ENCODE peak calls at places on chromosomes 7 and 10, in eight cellular contexts. H, G, B, W, J, K, Q and U are unnamed samples. For H3K4me1, the result is how much of the 10 kb centered on the place peaks cover.

GRCh38 chr10:11016959-11017574 is 605 bp upstream of the CELF2 start:
- DNase-seq in G (no peak), J (no peak), B (no peak), Q (no peak), K (no peak), H (no peak), W (no peak), U (no peak)

GRCh38 chr10:99339077-99339476 is 9.9 kb downstream of the CNNM1 start:
- DNase-seq in G (no peak), B (no peak), H (no peak), J (no peak), K (no peak), Q (no peak), W (no peak), U (no peak)

GRCh38 chr7:94655562-94655883 is 410 bp downstream of the SGCE start:
- DNase-seq in Q (peak), H (peak), W (no peak), J (no peak), G (no peak), B (no peak), K (no peak), U (no peak)

GRCh38 chr10:83544049-83544448 is 595.3 kb upstream of the GHITM start:
- DNase-seq in Q (peak), W (no peak), K (no peak), J (no peak), H (no peak), B (no peak), G (no peak), U (no peak)

GRCh38 chr7:84529480-84530205 is 335.1 kb upstream of the SEMA3A start:
- DNase-seq in W (no peak), G (peak), Q (no peak), J (no peak), K (no peak), H (no peak), B (no peak), U (no peak)

GRCh38 chr10:128316327-128316726 is 190.1 kb upstream of the MKI67 start:
- DNase-seq in H (no peak), J (no peak), B (no peak), K (no peak), W (no peak), G (no peak), Q (no peak), U (no peak)

GRCh38 chr10:119541046-119541445 is 1.5 kb downstream of the RGS10 start:
- DNase-seq in G (no peak), Q (no peak), K (no peak), H (no peak), B (no peak), W (no peak), J (no peak), U (no peak)

GRCh38 chr7:69438584-69438983 is 159.7 kb upstream of the AUTS2 start:
- DNase-seq in K (no peak), G (no peak), H (no peak), B (no peak), W (no peak), Q (no peak), J (no peak), U (no peak)

GRCh38 chr7:132400667-132401142 is 175.6 kb downstream of the PLXNA4 start:
- DNase-seq in B (no peak), W (no peak), H (no peak), J (peak), G (no peak), K (no peak), Q (no peak), U (no peak)

GRCh38 chr7:135501402-135501801 is 8.5 kb downstream of the CNOT4 start:
- DNase-seq in J (no peak), H (no peak), W (no peak), B (no peak), K (no peak), Q (no peak), G (no peak), U (no peak)

GRCh38 chr10:71357792-71358265 is 38.8 kb downstream of the SLC29A3 start:
- DNase-seq in G (no peak), K (no peak), J (no peak), Q (no peak), W (no peak), H (peak), B (no peak), U (no peak)

GRCh38 chr10:103493911-103494877 is 689 bp downstream of the NEURL1 start:
- DNase-seq in W (no peak), B (no peak), Q (peak), K (no peak), G (peak), J (no peak), H (peak), U (no peak)

GRCh38 chr10:74282151-74282852 is 131.3 kb downstream of the ADK start:
- DNase-seq in W (no peak), K (no peak), Q (no peak), B (no peak), J (no peak), H (no peak), G (no peak), U (no peak)

GRCh38 chr10:8873310-8873709 is 818.8 kb downstream of the GATA3 start:
- DNase-seq in B (no peak), W (no peak), J (no peak), G (no peak), Q (no peak), H (no peak), K (no peak), U (no peak)

GRCh38 chr10:70295946-70296345 is 12.1 kb upstream of the NPFFR1 start:
- DNase-seq in K (no peak), G (no peak), W (no peak), J (no peak), Q (no peak), H (no peak), B (no peak), U (no peak)

GRCh38 chr10:4767033-4767814 is 58.8 kb upstream of the AKR1E2 start:
- DNase-seq in Q (peak), B (no peak), H (peak), W (no peak), G (no peak), J (no peak), K (no peak), U (no peak)

GRCh38 chr7:91251877-91252276 is 12.4 kb upstream of the FZD1 start:
- DNase-seq in B (no peak), Q (no peak), K (no peak), J (no peak), G (no peak), H (no peak), W (no peak), U (no peak)

GRCh38 chr10:20007426-20007825 is 191.2 kb downstream of the PLXDC2 start:
- DNase-seq in H (no peak), J (no peak), K (no peak), Q (no peak), W (no peak), B (no peak), G (no peak), U (no peak)

GRCh38 chr10:124728071-124728829 is 15.9 kb downstream of the FAM53B start:
- DNase-seq in B (no peak), Q (no peak), G (no peak), K (peak), J (peak), W (peak), H (peak), U (peak)
- H3K4me3 ChIP-seq in B (no peak), Q (no peak), G (no peak), K (no peak), J (no peak), W (no peak), H (no peak), U (peak)

GRCh38 chr7:44311561-44312495 is 13.6 kb downstream of the CAMK2B start:
- DNase-seq in Q (no peak), G (no peak), B (no peak), K (peak), W (no peak), H (no peak), J (peak), U (no peak)
- H3K4me1 ChIP-seq in Q (under half), G (under half), B (under half), K (under half), W (under half), H (under half), J (under half), U (under half)

GRCh38 chr10:117420768-117421167 is 45.5 kb upstream of the PDZD8 start:
- DNase-seq in G (no peak), B (no peak), J (no peak), H (no peak), W (no peak), Q (no peak), K (no peak), U (no peak)

GRCh38 chr10:117425908-117426566 is 50.8 kb upstream of the PDZD8 start:
- DNase-seq in B (no peak), H (no peak), J (no peak), G (no peak), K (no peak), W (no peak), Q (no peak), U (no peak)

GRCh38 chr10:117424171-117424570 is 48.9 kb upstream of the PDZD8 start:
- DNase-seq in J (no peak), W (no peak), G (no peak), Q (no peak), K (no peak), H (no peak), B (no peak), U (no peak)

GRCh38 chr10:117421985-117422384 is 46.7 kb upstream of the PDZD8 start:
- DNase-seq in K (no peak), J (no peak), G (no peak), H (no peak), Q (no peak), B (no peak), W (no peak), U (no peak)

GRCh38 chr10:117424789-117425649 is 49.8 kb upstream of the PDZD8 start:
- DNase-seq in K (no peak), J (no peak), B (no peak), Q (peak), H (no peak), W (no peak), G (no peak), U (no peak)
- H3K27ac ChIP-seq in K (no peak), J (no peak), B (no peak), Q (no peak), H (no peak), W (no peak), G (no peak), U (no peak)

GRCh38 chr7:2116086-2116810 is 116.5 kb downstream of the MAD1L1 start:
- DNase-seq in H (no peak), K (no peak), J (no peak), B (no peak), G (peak), Q (no peak), W (no peak), U (no peak)
- H3K4me3 ChIP-seq in H (no peak), K (no peak), J (no peak), B (no peak), G (no peak), Q (no peak), W (no peak), U (no peak)

GRCh38 chr10:22652988-22653431 is 61.4 kb downstream of the PIP4K2A start:
- DNase-seq in H (no peak), B (no peak), W (peak), Q (no peak), K (no peak), J (no peak), G (no peak), U (peak)

GRCh38 chr10:22656056-22656455 is 58.3 kb downstream of the PIP4K2A start:
- DNase-seq in J (no peak), K (no peak), H (no peak), Q (no peak), W (no peak), B (no peak), G (no peak), U (no peak)

GRCh38 chr10:22657028-22657427 is 57.4 kb downstream of the PIP4K2A start:
- DNase-seq in K (no peak), H (no peak), J (no peak), B (no peak), W (no peak), G (no peak), Q (no peak), U (no peak)

GRCh38 chr10:22657566-22658190 is 56.7 kb downstream of the PIP4K2A start:
- DNase-seq in Q (no peak), K (no peak), H (no peak), B (no peak), J (no peak), W (no peak), G (no peak), U (no peak)

DNA sequence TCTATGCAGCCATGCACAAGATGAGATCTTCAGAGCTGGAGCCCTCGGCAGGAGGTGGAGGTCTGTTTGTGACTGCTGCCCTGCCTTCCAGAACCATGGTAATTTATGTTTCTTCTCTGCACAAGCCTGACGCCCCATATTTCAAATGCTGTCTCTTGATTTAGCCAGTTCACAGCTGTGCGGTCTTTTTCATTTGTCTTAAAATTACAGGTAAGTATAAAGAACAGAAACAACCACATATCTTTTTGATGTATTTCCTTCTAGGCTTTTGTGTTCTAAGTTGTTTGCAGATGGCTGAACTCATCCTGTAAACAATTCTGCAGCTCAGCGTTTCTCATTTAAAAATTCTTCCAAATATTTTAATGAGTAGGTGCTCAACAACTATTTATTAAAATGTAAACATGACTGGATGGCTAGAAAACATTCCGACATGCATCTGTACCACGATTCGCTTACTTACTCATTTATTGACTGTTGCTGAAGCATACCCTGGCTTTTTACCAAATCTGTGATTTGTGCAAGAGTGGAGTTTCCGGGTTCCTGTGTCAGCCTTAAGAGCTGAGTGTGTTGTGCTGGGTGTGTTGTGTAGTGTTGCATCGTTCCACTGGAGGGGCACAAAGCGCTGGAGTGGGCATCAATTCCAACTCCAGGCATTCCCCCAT is 58.9 kb downstream of the PIP4K2A start:
- DNase-seq in G (no peak), Q (no peak), H (no peak), W (no peak), B (peak), J (no peak), K (no peak), U (peak)
- H3K4me1 ChIP-seq in G (under half), Q (under half), H (under half), W (under half), B (half or more), J (under half), K (half or more), U (half or more)

GRCh38 chr7:44852590-44852989 is 4.7 kb upstream of the H2AZ2 start:
- DNase-seq in H (no peak), B (no peak), K (no peak), J (no peak), Q (no peak), W (no peak), G (no peak), U (no peak)

GRCh38 chr7:44847920-44848634 is at the start of gene H2AZ2:
- DNase-seq in J (peak), B (peak), Q (peak), W (peak), K (peak), G (peak), H (peak), U (peak)

GRCh38 chr7:44846816-44847508 is 925 bp downstream of the H2AZ2 start:
- DNase-seq in K (no peak), G (no peak), J (no peak), H (no peak), B (no peak), Q (no peak), W (no peak), U (no peak)

GRCh38 chr7:44847509-44847919 is 373 bp downstream of the H2AZ2 start:
- DNase-seq in Q (peak), K (peak), G (peak), W (peak), J (peak), B (peak), H (peak), U (peak)

DNA sequence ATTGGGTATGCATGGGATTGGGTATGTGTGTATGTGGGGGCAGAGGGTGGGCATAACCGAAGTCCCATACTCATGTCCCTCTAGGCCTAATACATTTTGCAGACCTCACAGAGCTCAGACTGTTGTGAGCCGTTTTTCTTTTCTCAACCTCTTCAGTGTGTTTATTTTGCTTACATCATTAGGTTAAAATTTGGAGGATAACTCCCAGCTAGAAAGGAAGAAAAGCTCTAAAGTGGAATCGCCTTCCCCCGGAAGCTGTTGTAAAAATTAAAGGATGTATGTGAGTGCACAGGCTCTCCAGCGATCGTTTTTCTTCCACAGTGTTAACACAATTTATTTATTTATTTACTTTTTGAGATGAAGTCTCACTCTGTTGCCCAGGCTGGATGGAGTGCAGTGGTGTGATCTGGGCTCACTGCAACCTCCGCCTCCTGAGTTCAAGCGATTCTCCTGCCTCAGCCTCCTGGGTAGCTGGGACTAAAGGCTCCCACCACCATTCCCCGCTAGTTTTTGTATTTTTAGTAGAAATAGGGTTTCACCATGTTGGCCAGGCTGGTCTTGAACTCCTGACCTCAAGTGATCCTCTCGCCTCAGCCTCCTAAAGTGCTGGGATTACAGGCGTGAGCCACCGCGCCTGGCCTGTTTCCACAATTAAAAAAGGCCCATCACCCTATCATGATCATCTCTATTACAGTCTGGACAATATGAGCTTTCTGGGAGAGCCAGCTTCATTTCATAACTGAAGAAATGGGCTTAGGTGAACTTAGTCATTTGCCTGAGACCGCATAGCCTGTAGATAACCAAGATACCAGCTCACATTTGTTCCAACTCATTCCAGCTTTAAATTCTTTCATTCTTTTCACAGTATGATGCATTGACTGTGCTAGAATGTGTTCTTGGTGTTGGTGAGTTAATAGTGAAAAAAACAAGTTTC is 1.7 kb upstream of the H2AZ2 start:
- DNase-seq in W (no peak), H (no peak), B (no peak), J (no peak), K (no peak), Q (no peak), G (no peak), U (no peak)
- H3K27ac ChIP-seq in W (no peak), H (no peak), B (no peak), J (no peak), K (no peak), Q (no peak), G (no peak), U (peak)

GRCh38 chr7:3194501-3195141 is 106.4 kb upstream of the SDK1 start:
- DNase-seq in W (no peak), J (no peak), G (peak), B (no peak), Q (peak), K (no peak), H (peak), U (no peak)

GRCh38 chr7:3197567-3198212 is 103.4 kb upstream of the SDK1 start:
- DNase-seq in G (no peak), Q (no peak), H (no peak), W (no peak), B (no peak), K (no peak), J (no peak), U (no peak)

GRCh38 chr7:3193721-3194120 is 107.3 kb upstream of the SDK1 start:
- DNase-seq in G (no peak), W (no peak), B (no peak), K (no peak), Q (no peak), J (no peak), H (no peak), U (no peak)

GRCh38 chr7:3196629-3197028 is 104.4 kb upstream of the SDK1 start:
- DNase-seq in G (no peak), Q (no peak), B (no peak), W (no peak), K (no peak), H (no peak), J (no peak), U (no peak)

DNA sequence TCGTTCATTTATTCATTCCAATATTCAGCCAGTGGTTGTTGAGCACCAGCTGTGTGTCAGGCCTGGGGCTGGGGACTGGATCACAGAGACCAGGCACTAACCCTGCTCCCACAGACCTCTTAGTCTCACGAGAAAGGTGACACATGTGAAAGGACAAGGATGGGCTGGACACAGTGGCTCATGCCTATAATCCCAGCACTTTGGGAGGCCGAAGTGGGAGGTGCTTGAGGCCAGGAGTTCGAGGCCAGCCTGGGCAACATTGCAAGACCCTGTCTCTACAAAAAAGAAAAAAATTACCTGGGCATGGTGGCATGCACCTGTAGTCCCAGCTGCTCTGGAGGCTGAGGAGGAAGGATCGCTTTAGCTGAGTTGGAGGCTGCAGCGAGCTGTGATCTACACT is 105.9 kb upstream of the SDK1 start:
- DNase-seq in J (no peak), K (no peak), G (no peak), B (no peak), H (no peak), W (no peak), Q (no peak), U (no peak)
- H3K4me3 ChIP-seq in J (no peak), K (no peak), G (no peak), B (no peak), H (no peak), W (no peak), Q (no peak), U (no peak)

GRCh38 chr7:48360574-48360973 is 189.3 kb downstream of the ABCA13 start:
- DNase-seq in Q (no peak), B (no peak), J (no peak), K (no peak), H (no peak), W (no peak), G (no peak), U (no peak)

GRCh38 chr7:48366096-48366495 is 194.8 kb downstream of the ABCA13 start:
- DNase-seq in H (no peak), G (peak), W (no peak), K (no peak), B (no peak), Q (no peak), J (no peak), U (no peak)

GRCh38 chr7:48363174-48363573 is 191.9 kb downstream of the ABCA13 start:
- DNase-seq in W (no peak), K (no peak), G (no peak), H (no peak), J (no peak), B (no peak), Q (no peak), U (no peak)

DNA sequence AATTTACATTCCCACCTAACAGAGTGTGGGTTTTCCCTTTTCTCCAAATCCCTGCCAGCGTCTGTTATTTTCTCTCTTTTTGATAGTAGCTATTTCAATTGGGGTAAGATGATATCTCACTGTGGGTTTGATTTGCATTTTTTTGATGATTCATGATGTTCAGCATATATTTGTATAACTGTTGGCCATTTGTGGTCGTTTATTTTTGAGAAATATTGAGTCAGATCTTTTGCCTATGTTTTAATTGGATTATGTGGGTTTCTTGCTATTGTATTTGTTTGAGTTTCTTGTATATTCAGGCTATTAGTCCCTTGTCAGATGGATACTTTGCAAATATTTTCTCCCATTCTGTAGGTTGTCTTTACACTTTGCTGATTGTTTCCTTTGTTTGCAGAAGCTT is 193.8 kb downstream of the ABCA13 start:
- DNase-seq in J (no peak), Q (no peak), W (no peak), K (no peak), H (no peak), B (no peak), G (no peak), U (no peak)
- H3K4me1 ChIP-seq in J (under half), Q (under half), W (under half), K (under half), H (under half), B (under half), G (under half), U (under half)